ENCODE peak calls at places on chromosomes 1 and 21, in eight cellular contexts. O is RWPE1; E is stimulated activated CD4-positive, alpha-beta T cell treated with anti-CD3 and anti-CD28 coated beads, Interleukin-1b, Interleukin-23, amount 100 ng/mL, for 24 hours; X is foreskin fibroblast; G is NCI-H460; V is fibroblast of pulmonary artery; B is fibroblast of villous mesenchyme; I is H54. R is an unnamed sample.

GRCh38 chr1:209421186-209421585 is 162.3 kb upstream of the CAMK1G start:
- DNase-seq in O (no peak), E (no peak), X (no peak), G (no peak), V (no peak), B (no peak), I (no peak), R (peak; percentile 10)

GRCh38 chr1:178536329-178536728 is 23.4 kb downstream of the TEX35 start:
- DNase-seq in O (no peak), E (no peak), X (no peak), G (no peak), V (no peak), B (no peak), I (no peak), R (no peak)

GRCh38 chr1:68051475-68051874 is 1.0 kb upstream of the DIRAS3 start:
- DNase-seq in O (peak; percentile 10), E (no peak), X (peak; percentile 83), G (no peak), V (peak; percentile 80), B (peak; percentile 70), I (peak; percentile 30), R (no peak)

GRCh38 chr1:201419737-201420607 is 1.6 kb downstream of the TNNI1 start:
- DNase-seq in O (no peak), E (no peak), X (no peak), G (no peak), V (no peak), B (no peak), I (no peak), R (no peak)

GRCh38 chr1:232899278-232899677 is 51.1 kb upstream of the NTPCR start:
- DNase-seq in O (no peak), E (no peak), X (no peak), G (no peak), V (no peak), B (no peak), I (no peak), R (no peak)

GRCh38 chr21:32916522-32917099 is 109.1 kb upstream of the OLIG2 start:
- DNase-seq in O (no peak), E (no peak), X (no peak), G (peak; percentile 8), V (no peak), B (no peak), I (no peak), R (peak; percentile 37)

GRCh38 chr1:204950353-204951001 is 79.8 kb downstream of the NFASC start:
- DNase-seq in O (no peak), E (no peak), X (no peak), G (no peak), V (no peak), B (no peak), I (no peak), R (no peak)

GRCh38 chr1:87226341-87226760 is 102.3 kb upstream of the LMO4 start:
- DNase-seq in O (peak; percentile 88), E (no peak), X (peak; percentile 90), G (no peak), V (peak; percentile 99), B (peak; percentile 96), I (peak; percentile 78), R (no peak)

GRCh38 chr1:40075251-40075650 is 21.8 kb downstream of the PPT1 start:
- DNase-seq in O (no peak), E (no peak), X (no peak), G (no peak), V (no peak), B (no peak), I (no peak), R (no peak)

GRCh38 chr1:231613419-231614349 is 12.9 kb upstream of the DISC1 start:
- DNase-seq in O (no peak), E (no peak), X (no peak), G (no peak), V (no peak), B (no peak), I (no peak), R (peak; percentile 54)

GRCh38 chr1:16944038-16944437 is 22.3 kb downstream of the CROCC start:
- DNase-seq in O (no peak), E (no peak), X (no peak), G (no peak), V (no peak), B (no peak), I (no peak), R (no peak)

GRCh38 chr1:78758493-78758892 is 108.9 kb downstream of the IFI44 start:
- DNase-seq in O (no peak), E (no peak), X (no peak), G (no peak), V (no peak), B (no peak), I (no peak), R (no peak)

GRCh38 chr1:176853503-176853902 is 311.0 kb downstream of the ASTN1 start:
- DNase-seq in O (no peak), E (no peak), X (no peak), G (no peak), V (no peak), B (no peak), I (no peak), R (no peak)

GRCh38 chr1:77378723-77379533 is 97.1 kb downstream of the AK5 start:
- DNase-seq in O (no peak), E (no peak), X (peak; percentile 27), G (no peak), V (peak; percentile 38), B (no peak), I (no peak), R (no peak)

GRCh38 chr1:101371259-101371658 is 134.4 kb downstream of the S1PR1 start:
- DNase-seq in O (peak; percentile 77), E (no peak), X (peak; percentile 65), G (no peak), V (peak; percentile 13), B (peak; percentile 80), I (peak; percentile 30), R (no peak)

GRCh38 chr1:210298296-210298695 is 30.4 kb upstream of the HHAT start:
- DNase-seq in O (no peak), E (no peak), X (no peak), G (no peak), V (no peak), B (no peak), I (no peak), R (no peak)

GRCh38 chr1:204357551-204357950 is 2.2 kb downstream of the PLEKHA6 start:
- DNase-seq in O (no peak), E (no peak), X (no peak), G (no peak), V (peak; percentile 43), B (no peak), I (no peak), R (no peak)

GRCh38 chr1:189131576-189131975 is 1346.1 kb downstream of the BRINP3 start:
- DNase-seq in O (no peak), E (no peak), X (peak; percentile 1), G (no peak), V (peak; percentile 7), B (no peak), I (no peak), R (no peak)

GRCh38 chr1:36650200-36651065 is 167.7 kb upstream of the CSF3R start:
- DNase-seq in O (peak; percentile 67), E (peak; percentile 51), X (peak; percentile 69), G (peak; percentile 49), V (peak; percentile 55), B (peak; percentile 40), I (peak; percentile 65), R (peak; percentile 52)

GRCh38 chr1:38173157-38173831 is 126.7 kb upstream of the POU3F1 start:
- DNase-seq in O (no peak), E (no peak), X (no peak), G (no peak), V (no peak), B (no peak), I (no peak), R (no peak)

GRCh38 chr1:46556822-46557221 is 5.4 kb upstream of the KNCN start:
- DNase-seq in O (peak; percentile 34), E (no peak), X (peak; percentile 87), G (no peak), V (peak; percentile 50), B (peak; percentile 10), I (peak; percentile 70), R (no peak)

GRCh38 chr1:7389201-7389785 is 381.8 kb upstream of the VAMP3 start:
- DNase-seq in O (no peak), E (no peak), X (no peak), G (no peak), V (no peak), B (no peak), I (no peak), R (no peak)

GRCh38 chr21:25936776-25937175 is 202.0 kb downstream of the GABPA start:
- DNase-seq in O (no peak), E (no peak), X (peak; percentile 22), G (no peak), V (peak; percentile 37), B (no peak), I (no peak), R (no peak)

GRCh38 chr1:203650012-203650836 is 23.6 kb downstream of the ATP2B4 start:
- DNase-seq in O (peak; percentile 91), E (peak; percentile 42), X (peak; percentile 63), G (no peak), V (no peak), B (peak; percentile 72), I (no peak), R (peak; percentile 93)

GRCh38 chr1:159197767-159198557 is 6.7 kb upstream of the ACKR1 start:
- DNase-seq in O (peak; percentile 62), E (peak; percentile 21), X (peak; percentile 85), G (peak; percentile 73), V (peak; percentile 85), B (peak; percentile 75), I (peak; percentile 47), R (peak; percentile 81)

GRCh38 chr1:233364695-233365539 is 37.4 kb downstream of the MAP3K21 start:
- DNase-seq in O (peak; percentile 16), E (no peak), X (peak; percentile 52), G (peak; percentile 21), V (peak; percentile 41), B (peak; percentile 24), I (no peak), R (peak; percentile 19)

GRCh38 chr1:161973924-161974845 is 49.5 kb downstream of the OLFML2B start:
- DNase-seq in O (no peak), E (no peak), X (peak; percentile 24), G (no peak), V (no peak), B (no peak), I (no peak), R (no peak)

GRCh38 chr1:218242171-218242570 is 42.9 kb upstream of the RRP15 start:
- DNase-seq in O (no peak), E (no peak), X (no peak), G (no peak), V (no peak), B (no peak), I (no peak), R (no peak)

GRCh38 chr1:235408503-235408960 is 41.3 kb downstream of the TBCE start:
- DNase-seq in O (no peak), E (no peak), X (no peak), G (no peak), V (peak; percentile 50), B (peak; percentile 53), I (no peak), R (no peak)

GRCh38 chr1:111747282-111747734 is 8.1 kb upstream of the INKA2 start:
- DNase-seq in O (peak; percentile 57), E (peak; percentile 50), X (peak; percentile 84), G (peak; percentile 49), V (peak; percentile 89), B (peak; percentile 84), I (peak; percentile 63), R (peak; percentile 70)

GRCh38 chr1:56331892-56332567 is 247.3 kb downstream of the PLPP3 start:
- DNase-seq in O (peak; percentile 4), E (no peak), X (no peak), G (no peak), V (peak; percentile 30), B (no peak), I (peak; percentile 38), R (no peak)

GRCh38 chr1:212301570-212301969 is 16.4 kb downstream of the PPP2R5A start:
- DNase-seq in O (no peak), E (no peak), X (peak; percentile 37), G (no peak), V (peak; percentile 24), B (no peak), I (no peak), R (no peak)